ENCODE peak calls at places on chromosomes 12 and 14, in four cellular contexts. I is HepG2, C is GM23338, S is GM12878. Q is an unnamed sample.

GRCh38 chr12:18580286-18580685 is 157.5 kb downstream of the PLCZ1 start:
- DNase-seq in I (no peak), C (no peak), S (no peak), Q (no peak)

GRCh38 chr14:51472881-51473280 is 178.8 kb upstream of the FRMD6 start:
- DNase-seq in I (no peak), C (no peak), S (no peak), Q (no peak)

GRCh38 chr12:113936460-113936859 is 29.7 kb downstream of the RBM19 start:
- DNase-seq in I (no peak), C (no peak), S (no peak), Q (peak)

GRCh38 chr12:5593056-5593455 is 161.1 kb downstream of the NTF3 start:
- DNase-seq in I (no peak), C (no peak), S (no peak), Q (no peak)

GRCh38 chr14:49036991-49037390 is 549.2 kb downstream of the RPS29 start:
- DNase-seq in I (no peak), C (no peak), S (no peak), Q (no peak)

GRCh38 chr14:78863143-78863542 is 693.0 kb downstream of the NRXN3 start:
- DNase-seq in I (peak), C (peak), S (no peak), Q (no peak)

GRCh38 chr12:9340422-9341259 is 132.4 kb upstream of the PZP start:
- DNase-seq in I (no peak), C (no peak), S (no peak), Q (no peak)

GRCh38 chr14:97106166-97106565 is 309.0 kb downstream of the VRK1 start:
- DNase-seq in I (no peak), C (peak), S (peak), Q (no peak)

GRCh38 chr14:45085004-45085403 is 1.1 kb downstream of the PRPF39 start:
- DNase-seq in I (peak), C (no peak), S (no peak), Q (no peak)

GRCh38 chr14:61368061-61368710 is 46.8 kb downstream of the PRKCH start:
- DNase-seq in I (no peak), C (no peak), S (no peak), Q (no peak)

GRCh38 chr12:2976581-2976996 is 17.4 kb downstream of the TEAD4 start:
- DNase-seq in I (no peak), C (peak), S (no peak), Q (no peak)

GRCh38 chr12:81835783-81836182 is 76.6 kb upstream of the PPFIA2 start:
- DNase-seq in I (no peak), C (no peak), S (no peak), Q (no peak)

GRCh38 chr14:20631023-20631820 is 10.3 kb downstream of the OR6S1 start:
- DNase-seq in I (peak), C (peak), S (no peak), Q (peak)

GRCh38 chr12:121651381-121651780 is 18.1 kb downstream of the MORN3 start:
- DNase-seq in I (no peak), C (no peak), S (no peak), Q (no peak)

GRCh38 chr14:106506901-106507305 is 980.5 kb downstream of the TMEM121 start:
- DNase-seq in I (no peak), C (no peak), S (no peak), Q (no peak)

GRCh38 chr12:4807813-4808212 is 87.6 kb downstream of the GALNT8 start:
- DNase-seq in I (no peak), C (no peak), S (no peak), Q (no peak)

GRCh38 chr12:6238875-6239274 is 38.7 kb downstream of the CD9 start:
- DNase-seq in I (no peak), C (no peak), S (no peak), Q (no peak)

GRCh38 chr12:117441751-117442150 is 80.3 kb upstream of the NOS1 start:
- DNase-seq in I (no peak), C (peak), S (no peak), Q (peak)

GRCh38 chr14:93113678-93114067 is 2.1 kb downstream of the ITPK1 start:
- DNase-seq in I (no peak), C (peak), S (no peak), Q (no peak)

GRCh38 chr12:2054091-2055018 is 1.6 kb downstream of the CACNA1C start:
- DNase-seq in I (no peak), C (peak), S (no peak), Q (no peak)

GRCh38 chr12:34406228-34406995 is 384.1 kb downstream of the ALG10 start:
- DNase-seq in I (no peak), C (no peak), S (no peak), Q (no peak)

GRCh38 chr12:108638141-108638823 is 4.6 kb upstream of the SELPLG start:
- DNase-seq in I (no peak), C (peak), S (no peak), Q (no peak)

DNA sequence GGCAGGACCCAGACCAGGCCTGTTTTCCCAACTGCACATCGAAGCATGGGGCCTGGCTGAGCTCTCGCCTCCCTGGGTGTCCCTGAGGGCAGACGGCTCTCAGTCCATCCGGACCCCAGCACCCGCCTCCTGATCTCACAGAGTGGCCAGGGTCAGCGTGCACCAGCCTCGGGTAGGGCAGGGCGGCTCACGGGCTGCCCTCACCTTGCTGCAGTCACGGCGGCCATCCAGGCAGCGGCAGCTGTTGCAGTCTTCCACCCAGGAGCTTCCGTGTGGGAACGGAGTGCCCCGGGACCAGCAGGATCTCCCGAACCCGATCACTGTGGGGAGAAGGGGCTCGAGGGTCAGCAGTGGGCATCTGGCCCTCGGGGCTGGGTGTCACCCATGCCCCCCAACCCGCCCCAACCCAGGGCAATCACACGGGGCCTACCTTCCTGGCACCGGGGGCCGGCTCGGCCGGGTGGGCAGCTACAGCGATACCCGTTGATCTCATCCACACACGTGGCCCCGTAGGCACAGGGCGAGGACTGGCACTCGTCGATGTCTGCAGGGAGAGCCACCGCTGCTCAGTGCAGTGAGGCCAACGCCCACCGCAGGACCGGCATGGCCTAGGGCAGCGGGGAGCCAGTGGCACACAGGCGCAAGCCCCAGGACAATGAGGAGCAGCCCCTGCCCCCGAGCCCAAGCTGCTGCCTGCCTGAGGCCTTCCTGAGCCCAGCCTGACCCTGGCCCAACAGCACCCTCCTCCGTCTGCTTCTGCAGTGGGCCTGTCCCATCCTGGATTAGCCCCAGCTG is 22.2 kb downstream of the JAG2 start:
- DNase-seq in I (no peak), C (no peak), S (no peak), Q (no peak)
- TF ChIP-seq JUNB in I (no peak), C (no peak), S (no peak), Q (no peak)

GRCh38 chr14:69519253-69519661 is 34.7 kb downstream of the PLEKHD1 start:
- DNase-seq in I (no peak), C (no peak), S (no peak), Q (no peak)
- H3K4me2 ChIP-seq in I (no peak), C (no peak), S (no peak), Q (no peak)

GRCh38 chr14:65303185-65303901 is 109.2 kb upstream of the FUT8 start:
- DNase-seq in I (no peak), C (peak), S (no peak), Q (no peak)

GRCh38 chr14:65304239-65304638 is 108.3 kb upstream of the FUT8 start:
- DNase-seq in I (no peak), C (no peak), S (no peak), Q (no peak)

GRCh38 chr14:65303902-65304222 is 108.7 kb upstream of the FUT8 start:
- DNase-seq in I (no peak), C (no peak), S (no peak), Q (no peak)

GRCh38 chr14:65302571-65303184 is 109.9 kb upstream of the FUT8 start:
- DNase-seq in I (no peak), C (no peak), S (peak), Q (no peak)

DNA sequence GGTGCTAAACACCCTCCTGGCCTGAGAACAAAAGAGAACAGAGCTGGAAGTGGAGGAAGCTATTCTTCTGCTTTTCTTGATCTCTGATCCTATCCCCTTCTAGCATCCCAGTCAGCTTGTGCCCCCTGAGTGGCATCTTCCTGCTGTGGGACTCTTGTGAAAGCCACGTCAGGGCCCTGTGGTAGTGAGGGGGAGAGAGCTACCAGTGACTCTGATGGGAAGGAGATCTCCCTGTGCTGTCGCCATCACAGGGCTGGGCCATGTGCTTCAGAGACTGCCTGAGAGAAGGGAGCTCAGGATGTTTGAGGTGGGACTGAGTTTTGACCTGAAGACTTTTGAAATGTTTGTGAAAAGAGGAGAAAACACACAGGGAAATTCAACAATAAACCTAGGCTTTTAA is 107.6 kb upstream of the FUT8 start:
- DNase-seq in I (no peak), C (no peak), S (no peak), Q (no peak)
- TF ChIP-seq JUNB in I (no peak), C (no peak), S (no peak), Q (no peak)

GRCh38 chr14:30600907-30601578 is 21.1 kb upstream of the SCFD1 start:
- DNase-seq in I (no peak), C (no peak), S (no peak), Q (no peak)

GRCh38 chr14:30597496-30597895 is 24.6 kb upstream of the SCFD1 start:
- DNase-seq in I (no peak), C (no peak), S (no peak), Q (no peak)

GRCh38 chr14:30603402-30603801 is 18.7 kb upstream of the SCFD1 start:
- DNase-seq in I (no peak), C (no peak), S (no peak), Q (no peak)

GRCh38 chr14:30596972-30597371 is 25.1 kb upstream of the SCFD1 start:
- DNase-seq in I (no peak), C (no peak), S (no peak), Q (no peak)

DNA sequence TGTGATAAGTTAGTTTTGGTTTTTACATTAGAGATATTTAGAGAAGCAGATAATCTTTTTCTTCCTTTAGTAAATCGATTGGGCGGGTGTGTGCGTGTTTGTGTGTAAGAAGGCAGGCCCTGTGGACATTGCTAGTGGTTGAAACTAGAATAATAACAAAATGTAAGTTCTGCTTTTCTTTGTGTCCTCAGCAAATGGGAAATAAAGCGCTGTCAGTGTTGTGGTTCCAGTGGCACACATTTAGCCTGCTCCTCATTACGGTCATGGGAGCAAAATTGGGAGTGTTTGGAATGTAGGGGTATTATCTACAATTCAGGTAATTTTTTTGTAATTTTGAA is 20.6 kb upstream of the SCFD1 start:
- DNase-seq in I (no peak), C (no peak), S (no peak), Q (no peak)
- H3K4me2 ChIP-seq in I (no peak), C (no peak), S (no peak), Q (no peak)

GRCh38 chr12:20476551-20476950 is 108.2 kb downstream of the PDE3A start:
- DNase-seq in I (no peak), C (no peak), S (no peak), Q (no peak)

GRCh38 chr12:20475542-20475941 is 107.2 kb downstream of the PDE3A start:
- DNase-seq in I (no peak), C (no peak), S (no peak), Q (no peak)

GRCh38 chr12:20473133-20473532 is 104.8 kb downstream of the PDE3A start:
- DNase-seq in I (no peak), C (no peak), S (no peak), Q (no peak)

GRCh38 chr12:20474443-20474842 is 106.1 kb downstream of the PDE3A start:
- DNase-seq in I (no peak), C (peak), S (no peak), Q (no peak)

DNA sequence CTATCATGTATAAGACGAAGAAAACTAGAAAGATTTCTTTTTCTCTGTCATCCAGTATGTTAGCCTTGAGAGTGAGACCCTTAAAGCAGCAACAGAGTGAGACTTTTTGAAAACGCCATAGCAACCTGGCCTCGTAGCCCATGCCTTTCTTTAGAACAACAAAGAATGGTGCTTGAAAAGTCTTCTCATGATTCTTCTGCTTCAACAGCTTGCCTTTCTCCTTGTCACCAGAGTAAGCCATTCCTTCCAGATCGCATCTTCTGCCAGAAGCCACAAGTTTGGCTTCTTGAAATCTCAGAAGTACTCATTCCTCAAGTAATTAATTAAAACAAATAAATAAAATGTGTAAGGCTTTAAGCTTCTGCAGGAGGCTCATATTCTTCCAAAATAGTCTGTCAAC is 109.4 kb downstream of the PDE3A start:
- DNase-seq in I (no peak), C (peak), S (no peak), Q (no peak)
- TF ChIP-seq JUNB in I (no peak), C (no peak), S (no peak), Q (no peak)

GRCh38 chr12:58301337-58302122 is 360.2 kb downstream of the ATP23 start:
- DNase-seq in I (no peak), C (no peak), S (no peak), Q (no peak)

GRCh38 chr12:58298793-58299192 is 357.4 kb downstream of the ATP23 start:
- DNase-seq in I (no peak), C (no peak), S (no peak), Q (no peak)

GRCh38 chr12:58306266-58306995 is 365.1 kb downstream of the ATP23 start:
- DNase-seq in I (no peak), C (no peak), S (no peak), Q (no peak)

GRCh38 chr12:58299371-58299770 is 358.0 kb downstream of the ATP23 start:
- DNase-seq in I (no peak), C (no peak), S (no peak), Q (no peak)

GRCh38 chr12:58302487-58303011 is 361.2 kb downstream of the ATP23 start:
- DNase-seq in I (no peak), C (peak), S (no peak), Q (no peak)
- H3K4me2 ChIP-seq in I (no peak), C (no peak), S (no peak), Q (peak)